ENCODE peak calls at places on chromosomes 6 and 20, in four cellular contexts. One of them, this sample, is unnamed.
A peak's percentile ranks its signal among the peaks of the same experiment; 100 is the strongest.

GRCh38 chr20:64025826-64026412 is 10.1 kb upstream of the C20orf204 start:
- DNase-seq in upper lobe of left lung: no peak
- DNase-seq in CD4-positive, alpha-beta T cell: no peak
- DNase-seq in H9: no peak
- DNase-seq in this sample: no peak

GRCh38 chr6:70315096-70315751 is 12.3 kb upstream of the COL9A1 start:
- DNase-seq in CD4-positive, alpha-beta T cell: no peak
- DNase-seq in upper lobe of left lung: no peak
- DNase-seq in H9: no peak
- DNase-seq in this sample: no peak

GRCh38 chr6:125812394-125813231 is 21.9 kb downstream of the NCOA7 start:
- DNase-seq in H9: no peak
- DNase-seq in upper lobe of left lung: no peak
- DNase-seq in CD4-positive, alpha-beta T cell: no peak
- DNase-seq in this sample: no peak

GRCh38 chr6:76885861-76886301 is 577.4 kb downstream of the HTR1B start:
- DNase-seq in upper lobe of left lung: no peak
- DNase-seq in H9: no peak
- DNase-seq in CD4-positive, alpha-beta T cell: no peak
- DNase-seq in this sample: no peak

GRCh38 chr20:11970243-11970836 is 52.6 kb downstream of the BTBD3 start:
- DNase-seq in upper lobe of left lung: peak; percentile 30
- DNase-seq in H9: no peak
- DNase-seq in CD4-positive, alpha-beta T cell: no peak
- DNase-seq in this sample: no peak

GRCh38 chr6:138007014-138007472 is 100.2 kb downstream of the PERP start:
- DNase-seq in upper lobe of left lung: no peak
- DNase-seq in H9: peak; percentile 65
- DNase-seq in CD4-positive, alpha-beta T cell: peak; percentile 10
- DNase-seq in this sample: no peak

GRCh38 chr6:41940759-41941279 is 789 bp downstream of the CCND3 start:
- DNase-seq in CD4-positive, alpha-beta T cell: peak; percentile 38
- DNase-seq in upper lobe of left lung: peak; percentile 61
- DNase-seq in H9: peak; percentile 47
- DNase-seq in this sample: peak; percentile 34

GRCh38 chr20:41185013-41185757 is 47.8 kb downstream of the PLCG1 start:
- DNase-seq in upper lobe of left lung: no peak
- DNase-seq in H9: peak; percentile 19
- DNase-seq in CD4-positive, alpha-beta T cell: no peak
- DNase-seq in this sample: no peak

GRCh38 chr6:87645080-87645479 is 55.1 kb downstream of the ORC3 start:
- DNase-seq in H9: no peak
- DNase-seq in upper lobe of left lung: no peak
- DNase-seq in CD4-positive, alpha-beta T cell: no peak
- DNase-seq in this sample: no peak

GRCh38 chr6:160337301-160337700 is 10.9 kb upstream of the SLC22A3 start:
- DNase-seq in upper lobe of left lung: no peak
- DNase-seq in H9: no peak
- DNase-seq in CD4-positive, alpha-beta T cell: no peak
- DNase-seq in this sample: no peak

GRCh38 chr6:3850451-3851203 is 1.5 kb downstream of the FAM50B start:
- DNase-seq in H9: no peak
- DNase-seq in CD4-positive, alpha-beta T cell: no peak
- DNase-seq in upper lobe of left lung: no peak
- DNase-seq in this sample: peak; percentile 20

GRCh38 chr6:150527100-150527499 is 72.6 kb upstream of the PLEKHG1 start:
- DNase-seq in upper lobe of left lung: no peak
- DNase-seq in H9: no peak
- DNase-seq in CD4-positive, alpha-beta T cell: no peak
- DNase-seq in this sample: no peak

GRCh38 chr20:62858059-62858458 is 3.6 kb downstream of the TCFL5 start:
- DNase-seq in upper lobe of left lung: no peak
- DNase-seq in CD4-positive, alpha-beta T cell: no peak
- DNase-seq in H9: no peak
- DNase-seq in this sample: no peak

DNA sequence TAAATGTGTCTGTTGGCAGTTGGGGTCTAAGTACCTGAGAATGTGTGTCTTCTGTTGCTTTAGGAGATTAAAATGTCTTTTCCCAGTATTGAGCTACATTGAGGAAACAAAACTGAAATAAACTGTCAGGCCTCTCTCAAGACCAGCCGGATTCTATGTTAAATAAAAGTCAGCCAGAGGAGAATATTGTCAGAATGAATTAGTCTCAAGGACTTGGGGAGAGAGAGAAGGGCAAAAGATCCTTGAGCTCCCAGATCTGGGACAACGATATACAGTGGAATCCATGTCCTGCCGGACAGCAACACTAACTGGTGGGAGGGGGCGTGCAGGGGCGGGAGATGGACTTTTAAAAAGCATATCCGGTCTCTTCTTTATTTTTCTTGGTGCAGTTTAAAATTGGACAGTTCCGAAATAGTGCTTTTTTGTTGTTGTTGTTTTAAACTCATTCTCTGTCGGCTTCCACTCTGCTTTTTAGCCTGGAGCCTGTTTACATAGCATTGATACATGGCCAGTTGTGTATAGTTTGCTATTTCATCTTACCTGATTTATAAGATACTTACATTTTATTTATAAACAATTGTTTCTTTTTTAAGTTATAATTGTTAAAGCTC is 3.3 kb upstream of the TBX18 start:
- DNase-seq in CD4-positive, alpha-beta T cell: no peak
- DNase-seq in upper lobe of left lung: no peak
- DNase-seq in H9: no peak
- DNase-seq in this sample: no peak
- H3K9me3 ChIP-seq in CD4-positive, alpha-beta T cell: no peaks in the 10 kb centered on the region
- H3K9me3 ChIP-seq in upper lobe of left lung: no peaks in the 10 kb centered on the region
- H3K9me3 ChIP-seq in H9: no peaks in the 10 kb centered on the region
- H3K9me3 ChIP-seq in this sample: no peaks in the 10 kb centered on the region

DNA sequence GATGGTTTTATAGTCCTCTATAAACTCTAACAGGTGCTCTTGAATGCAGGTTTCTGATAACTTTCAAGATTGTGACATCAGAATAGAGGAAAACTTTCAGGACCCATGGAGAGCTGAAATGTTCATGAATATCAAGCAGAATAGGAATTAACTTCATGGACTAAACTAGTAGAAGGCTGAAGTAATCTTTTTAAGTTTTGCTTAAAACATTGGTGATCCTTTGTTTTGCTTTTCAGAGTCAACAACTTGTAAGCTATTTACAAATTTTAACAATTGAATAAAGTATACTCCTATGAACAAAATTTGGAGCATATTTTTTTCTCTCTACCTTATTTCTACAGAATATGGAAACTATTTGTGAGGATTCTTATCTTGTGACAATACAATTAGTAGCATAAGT is 25.2 kb upstream of the GOPC start:
- DNase-seq in CD4-positive, alpha-beta T cell: no peak
- DNase-seq in H9: no peak
- DNase-seq in upper lobe of left lung: no peak
- DNase-seq in this sample: no peak
- H3K9me3 ChIP-seq in CD4-positive, alpha-beta T cell: peaks cover 22% of the 10 kb centered on the region
- H3K9me3 ChIP-seq in H9: peaks cover 6% of the 10 kb centered on the region
- H3K9me3 ChIP-seq in upper lobe of left lung: no peaks in the 10 kb centered on the region
- H3K9me3 ChIP-seq in this sample: peaks cover 3% of the 10 kb centered on the region

GRCh38 chr6:132107896-132108295 is 156.7 kb upstream of the CCN2 start:
- DNase-seq in CD4-positive, alpha-beta T cell: no peak
- DNase-seq in H9: no peak
- DNase-seq in upper lobe of left lung: no peak
- DNase-seq in this sample: no peak
- H3K9me3 ChIP-seq in CD4-positive, alpha-beta T cell: no peaks in the 10 kb centered on the region
- H3K9me3 ChIP-seq in H9: no peaks in the 10 kb centered on the region
- H3K9me3 ChIP-seq in upper lobe of left lung: no peaks in the 10 kb centered on the region
- H3K9me3 ChIP-seq in this sample: peaks cover 3% of the 10 kb centered on the region

DNA sequence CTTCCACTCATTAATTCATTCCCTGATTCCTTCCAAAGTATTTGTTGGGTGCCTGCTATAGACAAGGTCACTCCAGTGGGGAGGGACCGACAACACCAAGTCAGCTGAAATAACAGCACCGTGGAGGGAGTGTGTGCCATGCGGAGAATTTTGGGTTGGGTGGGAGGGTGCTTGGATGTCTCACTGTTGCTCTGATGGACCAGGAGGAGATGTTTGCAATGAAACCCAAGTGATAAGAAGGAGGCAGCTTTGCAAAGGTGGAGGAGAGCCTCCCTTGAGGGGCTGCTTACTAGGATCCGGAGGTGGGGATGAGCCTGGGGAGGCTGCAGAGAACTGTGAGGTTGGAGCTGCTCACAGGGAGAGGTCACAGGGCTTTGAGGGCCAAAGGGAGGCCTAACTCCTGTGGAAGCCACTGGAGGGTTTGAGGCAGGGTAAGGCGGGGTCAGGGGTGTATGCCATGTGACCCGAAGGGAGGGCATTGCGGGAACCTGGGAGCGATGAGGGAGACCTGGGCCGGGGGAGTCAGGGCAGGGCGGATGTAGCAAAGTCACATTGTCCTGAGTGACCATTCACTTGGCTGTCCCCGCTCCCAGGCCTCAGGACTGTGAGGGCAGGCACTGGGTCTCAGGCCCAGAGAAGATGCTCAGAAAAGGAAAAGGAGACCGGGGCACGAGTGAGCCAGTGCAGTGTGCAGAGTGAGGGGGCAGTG is 124.5 kb downstream of the PHACTR3 start:
- DNase-seq in CD4-positive, alpha-beta T cell: no peak
- DNase-seq in upper lobe of left lung: no peak
- DNase-seq in H9: no peak
- DNase-seq in this sample: no peak
- H3K9me3 ChIP-seq in CD4-positive, alpha-beta T cell: no peaks in the 10 kb centered on the region
- H3K9me3 ChIP-seq in upper lobe of left lung: no peaks in the 10 kb centered on the region
- H3K9me3 ChIP-seq in H9: no peaks in the 10 kb centered on the region
- H3K9me3 ChIP-seq in this sample: no peaks in the 10 kb centered on the region

DNA sequence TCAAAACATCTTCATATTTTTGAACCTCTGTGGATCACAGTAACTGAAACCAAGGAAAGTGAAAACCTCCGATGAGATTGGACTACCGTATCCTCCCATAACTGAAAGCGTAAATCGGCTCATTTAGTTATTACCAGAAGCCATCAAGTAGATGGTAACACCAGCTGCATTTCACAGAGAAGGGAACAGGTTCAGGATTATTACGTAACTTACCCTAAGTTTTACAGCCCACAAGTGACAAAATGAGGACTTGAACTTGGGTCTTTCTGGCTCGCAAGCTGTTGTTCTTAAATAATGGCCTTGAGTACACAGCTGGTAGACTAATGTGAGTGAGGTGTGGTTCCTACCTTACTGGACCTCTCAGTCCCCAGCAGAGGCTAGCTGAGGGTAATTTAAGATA is 37.9 kb upstream of the CBLN4 start:
- DNase-seq in upper lobe of left lung: no peak
- DNase-seq in H9: no peak
- DNase-seq in CD4-positive, alpha-beta T cell: no peak
- DNase-seq in this sample: no peak
- H3K9me3 ChIP-seq in upper lobe of left lung: no peaks in the 10 kb centered on the region
- H3K9me3 ChIP-seq in H9: peaks cover 88% of the 10 kb centered on the region
- H3K9me3 ChIP-seq in CD4-positive, alpha-beta T cell: no peaks in the 10 kb centered on the region
- H3K9me3 ChIP-seq in this sample: peaks cover 3% of the 10 kb centered on the region